ENCODE peak calls at places on chromosome 9, in nine cellular contexts. V is CD4-positive, CD25-positive, alpha-beta regulatory T cell; D is CD8-positive, alpha-beta T cell; I is keratinocyte; A is Panc1; B is heart right ventricle; M is Peyer's patch; H is H1; J is adipocyte. N is an unnamed sample. For H3K27me3, the result is how much of the 10 kb centered on the place peaks cover.

GRCh38 chr9:70936536-70936935 is 184.9 kb downstream of the TRPM3 start:
- DNase-seq in V (no peak), D (no peak), I (no peak), A (no peak), B (no peak), M (no peak), H (no peak), J (no peak), N (no peak)

GRCh38 chr9:125644819-125645507 is 62.0 kb downstream of the MAPKAP1 start:
- DNase-seq in V (no peak), D (no peak), I (no peak), A (no peak), B (no peak), M (no peak), H (no peak), J (peak), N (no peak)

GRCh38 chr9:1051286-1052118 is 1.3 kb downstream of the DMRT2 start:
- DNase-seq in V (peak), D (no peak), I (no peak), A (no peak), B (no peak), M (no peak), H (peak), J (no peak), N (peak)

GRCh38 chr9:78010419-78010818 is 21.2 kb downstream of the GNAQ start:
- DNase-seq in V (peak), D (no peak), I (no peak), A (no peak), B (no peak), M (no peak), H (no peak), J (no peak), N (no peak)

GRCh38 chr9:130090915-130091314 is 37.2 kb downstream of the GPR107 start:
- DNase-seq in V (no peak), D (no peak), I (no peak), A (no peak), B (no peak), M (no peak), H (no peak), J (peak), N (no peak)

GRCh38 chr9:14096182-14096922 is 217.6 kb downstream of the NFIB start:
- DNase-seq in V (no peak), D (no peak), I (no peak), A (no peak), B (peak), M (no peak), H (no peak), J (peak), N (no peak)

GRCh38 chr9:38687389-38687842 is 32.5 kb downstream of the FAM240B start:
- DNase-seq in V (peak), D (peak), I (peak), A (peak), B (no peak), M (no peak), H (no peak), J (peak), N (no peak)

GRCh38 chr9:129458155-129458661 is 162.7 kb downstream of the C9orf50 start:
- DNase-seq in V (peak), D (peak), I (no peak), A (no peak), B (peak), M (peak), H (no peak), J (peak), N (no peak)

GRCh38 chr9:35910613-35911488 is 1.6 kb downstream of the SPAAR start:
- DNase-seq in V (peak), D (peak), I (no peak), A (no peak), B (no peak), M (peak), H (peak), J (peak), N (no peak)

GRCh38 chr9:123266655-123267421 is 1.5 kb downstream of the STRBP start:
- DNase-seq in V (no peak), D (no peak), I (no peak), A (no peak), B (no peak), M (no peak), H (no peak), J (no peak), N (no peak)

GRCh38 chr9:98231770-98232478 is 23.5 kb downstream of the TBC1D2 start:
- DNase-seq in V (no peak), D (no peak), I (no peak), A (no peak), B (no peak), M (no peak), H (no peak), J (peak), N (no peak)

GRCh38 chr9:97577051-97577450 is 56.1 kb downstream of the TSTD2 start:
- DNase-seq in V (no peak), D (no peak), I (no peak), A (no peak), B (no peak), M (no peak), H (no peak), J (no peak), N (no peak)

GRCh38 chr9:96423985-96424336 is 5.8 kb upstream of the ZNF367 start:
- DNase-seq in V (no peak), D (no peak), I (no peak), A (no peak), B (no peak), M (no peak), H (no peak), J (no peak), N (no peak)

GRCh38 chr9:8821910-8822666 is 1022.5 kb upstream of the DMAC1 start:
- DNase-seq in V (peak), D (no peak), I (no peak), A (no peak), B (no peak), M (no peak), H (no peak), J (no peak), N (no peak)

GRCh38 chr9:5886114-5886939 is 4.4 kb upstream of the MLANA start:
- DNase-seq in V (peak), D (peak), I (peak), A (peak), B (peak), M (peak), H (peak), J (peak), N (peak)

GRCh38 chr9:89929721-89930480 is 325.1 kb downstream of the GADD45G start:
- DNase-seq in V (peak), D (no peak), I (no peak), A (no peak), B (peak), M (no peak), H (no peak), J (no peak), N (peak)

GRCh38 chr9:34385561-34386230 is 9.0 kb upstream of the MYORG start:
- DNase-seq in V (no peak), D (no peak), I (no peak), A (no peak), B (no peak), M (no peak), H (no peak), J (no peak), N (no peak)

GRCh38 chr9:132857601-132858342 is 20.3 kb downstream of the AK8 start:
- DNase-seq in V (no peak), D (no peak), I (no peak), A (no peak), B (no peak), M (no peak), H (peak), J (no peak), N (no peak)

GRCh38 chr9:89919171-89919681 is 314.4 kb downstream of the GADD45G start:
- DNase-seq in V (peak), D (no peak), I (no peak), A (peak), B (peak), M (peak), H (peak), J (no peak), N (no peak)

GRCh38 chr9:126692759-126693427 is 79.2 kb downstream of the LMX1B start:
- DNase-seq in V (no peak), D (no peak), I (no peak), A (no peak), B (no peak), M (no peak), H (no peak), J (no peak), N (no peak)

GRCh38 chr9:126692041-126692758 is 78.5 kb downstream of the LMX1B start:
- DNase-seq in V (no peak), D (no peak), I (no peak), A (no peak), B (no peak), M (no peak), H (no peak), J (no peak), N (no peak)

GRCh38 chr9:126695186-126696090 is 81.7 kb downstream of the LMX1B start:
- DNase-seq in V (no peak), D (no peak), I (no peak), A (no peak), B (no peak), M (no peak), H (no peak), J (no peak), N (no peak)

GRCh38 chr9:126694206-126695081 is 80.7 kb downstream of the LMX1B start:
- DNase-seq in V (no peak), D (no peak), I (peak), A (no peak), B (no peak), M (no peak), H (no peak), J (no peak), N (no peak)

GRCh38 chr9:126693428-126693931 is 79.8 kb downstream of the LMX1B start:
- DNase-seq in V (no peak), D (no peak), I (no peak), A (no peak), B (no peak), M (no peak), H (no peak), J (no peak), N (no peak)
- H3K27me3 ChIP-seq in V (under half), D (under half), I (under half), A (under half), B (under half), M (under half), H (under half), J (half or more), N (under half)

DNA sequence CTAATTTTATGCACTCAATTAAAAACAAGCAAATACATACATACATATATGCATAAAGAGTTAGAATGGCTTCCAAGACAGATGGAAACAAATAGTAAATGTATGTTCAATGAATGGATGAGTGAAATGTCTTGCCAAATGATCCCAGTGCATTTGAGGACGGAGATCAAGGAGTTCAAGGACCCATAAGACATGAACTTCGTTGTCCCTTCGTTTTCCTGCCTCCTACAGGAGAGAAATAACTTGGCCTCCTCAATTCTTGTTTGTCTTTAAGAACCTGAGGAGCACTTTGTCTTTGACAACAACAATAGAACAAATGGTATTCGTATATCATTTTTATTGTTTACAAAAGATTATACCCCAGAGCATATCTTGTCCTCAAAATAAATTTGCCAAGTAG is 2.4 kb upstream of the PAPPA start:
- DNase-seq in V (no peak), D (no peak), I (no peak), A (no peak), B (no peak), M (no peak), H (no peak), J (no peak), N (no peak)
- H3K27me3 ChIP-seq in V (under half), D (under half), I (under half), A (under half), B (under half), M (under half), H (under half), J (under half), N (under half)

DNA sequence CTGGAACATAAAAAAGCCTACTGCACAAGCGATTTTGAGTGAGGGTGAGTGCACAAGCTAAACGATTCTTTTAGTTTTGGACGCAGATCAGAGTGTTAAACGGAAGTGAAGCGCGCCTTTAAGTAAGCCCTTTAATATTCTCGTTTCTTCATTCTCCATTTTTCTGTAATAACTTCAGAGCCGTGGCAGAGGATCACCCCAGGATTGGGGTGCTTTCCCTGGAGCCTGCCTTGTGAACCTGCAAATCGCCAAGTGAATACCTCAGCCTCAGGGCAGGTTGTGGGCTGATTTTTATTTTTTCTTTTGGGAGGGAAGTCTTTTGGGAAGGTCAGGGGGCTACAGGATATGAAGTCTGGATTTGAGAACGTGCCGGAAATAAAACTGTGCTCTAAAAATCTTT is 5.0 kb upstream of the PAX5 start:
- DNase-seq in V (no peak), D (no peak), I (no peak), A (no peak), B (no peak), M (no peak), H (no peak), J (no peak), N (no peak)
- H3K27me3 ChIP-seq in V (under half), D (half or more), I (half or more), A (under half), B (half or more), M (under half), H (half or more), J (half or more), N (under half)

GRCh38 chr9:113742878-113743277 is 133.2 kb upstream of the ZNF618 start:
- DNase-seq in V (no peak), D (no peak), I (no peak), A (no peak), B (no peak), M (no peak), H (no peak), J (no peak), N (no peak)

GRCh38 chr9:113742471-113742870 is 133.6 kb upstream of the ZNF618 start:
- DNase-seq in V (no peak), D (no peak), I (no peak), A (no peak), B (no peak), M (no peak), H (peak), J (no peak), N (no peak)

GRCh38 chr9:113753398-113754119 is 122.5 kb upstream of the ZNF618 start:
- DNase-seq in V (no peak), D (no peak), I (no peak), A (no peak), B (no peak), M (no peak), H (no peak), J (no peak), N (no peak)

GRCh38 chr9:113746486-113746885 is 129.6 kb upstream of the ZNF618 start:
- DNase-seq in V (no peak), D (no peak), I (peak), A (no peak), B (no peak), M (no peak), H (no peak), J (no peak), N (no peak)

DNA sequence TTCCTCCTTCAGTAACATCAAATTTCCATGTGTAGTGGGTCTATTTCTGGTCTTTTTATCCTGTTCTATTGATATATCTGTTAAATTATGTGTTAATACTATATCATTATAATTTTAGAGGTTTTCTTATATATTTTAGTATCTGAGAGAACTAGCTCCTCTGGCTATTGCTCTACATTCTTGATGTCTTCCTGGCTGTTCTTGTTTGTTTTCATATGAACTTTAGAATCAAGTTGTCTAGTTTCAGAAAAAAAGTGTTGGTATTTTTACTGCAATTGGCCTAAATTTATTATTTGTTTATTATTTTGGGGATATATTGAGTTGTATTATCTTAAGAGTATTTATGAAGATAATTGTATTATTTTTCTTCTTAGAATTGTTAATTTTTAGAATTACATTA is 128.0 kb upstream of the ZNF618 start:
- DNase-seq in V (no peak), D (no peak), I (no peak), A (no peak), B (no peak), M (no peak), H (no peak), J (no peak), N (no peak)
- H3K27me3 ChIP-seq in V (under half), D (under half), I (under half), A (under half), B (under half), M (under half), H (under half), J (under half), N (under half)

GRCh38 chr9:135029871-135030710 is 57.4 kb upstream of the OLFM1 start:
- DNase-seq in V (no peak), D (no peak), I (no peak), A (no peak), B (no peak), M (no peak), H (no peak), J (no peak), N (no peak)
- H3K27me3 ChIP-seq in V (under half), D (under half), I (under half), A (under half), B (under half), M (under half), H (under half), J (under half), N (under half)

DNA sequence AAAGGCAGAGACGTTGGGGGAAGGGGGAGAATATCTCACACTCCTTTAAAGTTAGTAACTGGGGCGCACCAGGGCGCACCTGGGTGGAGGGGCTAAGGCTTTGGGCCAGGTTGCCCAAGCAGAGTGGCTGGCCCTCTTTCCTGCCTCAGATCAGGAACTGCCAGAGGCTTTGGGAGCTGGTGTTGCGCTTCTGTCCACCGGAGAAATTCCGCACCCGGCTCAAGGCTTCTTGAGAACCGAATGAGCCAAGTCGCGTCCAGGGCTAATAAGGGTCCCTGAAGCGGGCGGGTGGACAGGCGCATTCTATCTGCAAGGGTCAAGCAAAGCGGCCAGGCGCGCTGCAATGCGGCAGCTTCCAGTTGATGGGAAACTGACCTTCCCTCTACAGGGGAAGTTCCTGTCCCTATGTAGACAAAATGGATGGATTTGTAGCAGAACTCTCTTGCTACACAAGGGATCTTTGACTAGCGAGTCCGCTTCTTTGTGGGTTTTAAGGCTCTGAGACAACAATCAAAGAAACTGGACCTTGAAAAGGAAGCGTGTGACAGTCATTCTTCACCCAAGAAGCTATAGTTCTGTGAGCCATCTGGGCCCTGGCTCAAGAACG is 5.5 kb downstream of the PAX5 start:
- DNase-seq in V (no peak), D (no peak), I (no peak), A (no peak), B (no peak), M (no peak), H (peak), J (no peak), N (no peak)
- H3K27me3 ChIP-seq in V (half or more), D (half or more), I (half or more), A (half or more), B (half or more), M (under half), H (half or more), J (half or more), N (half or more)